ENCODE peak calls at places on chromosomes 12 and 14, in six cellular contexts. E is GM12878, V is IMR-90, N is sigmoid colon, Z is foreskin keratinocyte, D is neural crest cell. W is an unnamed sample.

GRCh38 chr14:96421236-96421635 is 29.3 kb downstream of the AK7 start:
- DNase-seq in E (no peak), V (peak), N (no peak), Z (no peak), D (no peak), W (no peak)

GRCh38 chr12:65121049-65121955 is at the start of gene WIF1:
- DNase-seq in E (no peak), V (no peak), N (peak), Z (peak), D (no peak), W (peak)

GRCh38 chr12:99598785-99599184 is 48.8 kb upstream of the GARIN6 start:
- DNase-seq in E (no peak), V (no peak), N (no peak), Z (no peak), D (no peak), W (no peak)

GRCh38 chr14:28653521-28653920 is 113.1 kb upstream of the FOXG1 start:
- DNase-seq in E (no peak), V (peak), N (no peak), Z (peak), D (no peak), W (no peak)

GRCh38 chr12:77938301-77938700 is 107.6 kb downstream of the NAV3 start:
- DNase-seq in E (no peak), V (no peak), N (no peak), Z (no peak), D (no peak), W (no peak)

GRCh38 chr12:49823350-49823749 is 4.9 kb downstream of the NCKAP5L start:
- DNase-seq in E (no peak), V (no peak), N (peak), Z (no peak), D (no peak), W (no peak)

GRCh38 chr14:60311417-60311816 is 62.4 kb downstream of the PPM1A start:
- DNase-seq in E (no peak), V (peak), N (no peak), Z (no peak), D (no peak), W (no peak)

GRCh38 chr12:117507547-117507946 is 146.1 kb upstream of the NOS1 start:
- DNase-seq in E (no peak), V (no peak), N (no peak), Z (no peak), D (no peak), W (no peak)

GRCh38 chr12:76259660-76260389 is 88.4 kb downstream of the BBS10 start:
- DNase-seq in E (no peak), V (peak), N (no peak), Z (peak), D (no peak), W (no peak)

GRCh38 chr12:46717159-46717558 is 108.6 kb downstream of the SLC38A4 start:
- DNase-seq in E (no peak), V (no peak), N (no peak), Z (no peak), D (no peak), W (no peak)

GRCh38 chr14:32933943-32934890 is 4.5 kb upstream of the NPAS3 start:
- DNase-seq in E (no peak), V (no peak), N (peak), Z (no peak), D (peak), W (peak)

GRCh38 chr12:79023784-79024183 is 159.2 kb downstream of the SYT1 start:
- DNase-seq in E (no peak), V (peak), N (no peak), Z (no peak), D (no peak), W (no peak)

GRCh38 chr12:42862055-42862454 is 272.5 kb upstream of the PRICKLE1 start:
- DNase-seq in E (no peak), V (no peak), N (no peak), Z (no peak), D (no peak), W (no peak)

GRCh38 chr12:102824218-102824835 is 92.7 kb downstream of the PAH start:
- DNase-seq in E (no peak), V (peak), N (no peak), Z (no peak), D (peak), W (peak)

GRCh38 chr12:11705010-11705409 is 55.5 kb downstream of the ETV6 start:
- DNase-seq in E (no peak), V (peak), N (peak), Z (peak), D (no peak), W (no peak)

GRCh38 chr12:120999191-121000120 is 16.8 kb downstream of the C12orf43 start:
- DNase-seq in E (no peak), V (peak), N (no peak), Z (no peak), D (no peak), W (no peak)

GRCh38 chr14:68879841-68880575 is 87.1 kb upstream of the ZFP36L1 start:
- DNase-seq in E (no peak), V (no peak), N (peak), Z (no peak), D (no peak), W (no peak)

GRCh38 chr12:124109760-124110159 is 136.7 kb downstream of the ZNF664 start:
- DNase-seq in E (peak), V (peak), N (no peak), Z (no peak), D (no peak), W (no peak)

GRCh38 chr12:109027767-109028166 is 6.9 kb upstream of the SVOP start:
- DNase-seq in E (no peak), V (peak), N (no peak), Z (no peak), D (no peak), W (no peak)

GRCh38 chr12:81081726-81082125 is 3.8 kb downstream of the ACSS3 start:
- DNase-seq in E (no peak), V (no peak), N (no peak), Z (no peak), D (no peak), W (no peak)

GRCh38 chr12:18850752-18851151 is 112.8 kb downstream of the CAPZA3 start:
- DNase-seq in E (no peak), V (no peak), N (no peak), Z (no peak), D (no peak), W (no peak)

GRCh38 chr12:121453022-121453360 is 53.1 kb downstream of the RNF34 start:
- DNase-seq in E (no peak), V (no peak), N (no peak), Z (no peak), D (no peak), W (no peak)

GRCh38 chr12:104928036-104928770 is 29.9 kb downstream of the SLC41A2 start:
- DNase-seq in E (no peak), V (no peak), N (no peak), Z (no peak), D (no peak), W (no peak)

GRCh38 chr12:569803-570236 is 93.4 kb downstream of the NINJ2 start:
- DNase-seq in E (no peak), V (peak), N (peak), Z (peak), D (peak), W (peak)

GRCh38 chr12:91877461-91878230 is 268.0 kb downstream of the BTG1 start:
- DNase-seq in E (no peak), V (no peak), N (no peak), Z (no peak), D (no peak), W (no peak)

GRCh38 chr12:5988659-5989116 is 43.6 kb upstream of the ANO2 start:
- DNase-seq in E (peak), V (peak), N (peak), Z (no peak), D (peak), W (peak)

GRCh38 chr12:111121840-111122239 is 201.5 kb upstream of the MYL2 start:
- DNase-seq in E (no peak), V (no peak), N (no peak), Z (no peak), D (no peak), W (no peak)

GRCh38 chr12:111123390-111123789 is 203.0 kb upstream of the MYL2 start:
- DNase-seq in E (no peak), V (no peak), N (no peak), Z (no peak), D (no peak), W (no peak)

GRCh38 chr12:111126331-111126730 is 206.0 kb upstream of the MYL2 start:
- DNase-seq in E (no peak), V (no peak), N (no peak), Z (no peak), D (no peak), W (no peak)

GRCh38 chr12:111122458-111122878 is 202.1 kb upstream of the MYL2 start:
- DNase-seq in E (no peak), V (no peak), N (no peak), Z (no peak), D (no peak), W (no peak)

DNA sequence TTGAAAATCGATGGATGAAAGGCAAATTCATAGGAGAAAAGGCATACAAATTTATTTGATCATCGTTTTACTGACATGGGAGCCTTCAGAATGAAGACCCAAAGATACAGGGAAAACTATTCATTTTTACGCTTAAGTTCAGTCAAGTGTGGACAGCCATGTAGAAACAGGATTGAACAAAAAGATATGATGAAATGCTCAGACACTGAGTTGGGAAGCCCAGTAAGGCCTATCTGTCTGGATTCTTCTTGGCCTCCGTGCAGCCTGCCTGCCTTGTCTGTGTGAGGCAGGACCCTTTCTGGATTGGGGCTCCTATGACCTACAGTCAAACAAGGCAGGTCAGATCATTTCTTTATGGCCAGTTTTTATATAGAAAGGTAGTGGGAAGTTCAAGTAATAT is 203.8 kb upstream of the MYL2 start:
- DNase-seq in E (no peak), V (no peak), N (no peak), Z (no peak), D (no peak), W (no peak)
- TF ChIP-seq CTCF in E (no peak), V (no peak), N (no peak), Z (no peak), D (no peak), W (no peak)

GRCh38 chr12:132386926-132387497 is 57.6 kb upstream of the GALNT9 start:
- DNase-seq in E (no peak), V (no peak), N (peak), Z (no peak), D (no peak), W (no peak)

GRCh38 chr12:132384916-132385315 is 55.5 kb upstream of the GALNT9 start:
- DNase-seq in E (no peak), V (no peak), N (no peak), Z (no peak), D (no peak), W (no peak)

GRCh38 chr12:132388379-132389015 is 59.1 kb upstream of the GALNT9 start:
- DNase-seq in E (no peak), V (no peak), N (peak), Z (no peak), D (no peak), W (no peak)

GRCh38 chr12:132385375-132385774 is 56.0 kb upstream of the GALNT9 start:
- DNase-seq in E (no peak), V (no peak), N (no peak), Z (no peak), D (no peak), W (no peak)

GRCh38 chr12:132385923-132386751 is 56.7 kb upstream of the GALNT9 start:
- DNase-seq in E (no peak), V (no peak), N (peak), Z (no peak), D (no peak), W (no peak)
- TF ChIP-seq CTCF in E (no peak), V (no peak), N (no peak), Z (no peak), D (no peak), W (no peak)

DNA sequence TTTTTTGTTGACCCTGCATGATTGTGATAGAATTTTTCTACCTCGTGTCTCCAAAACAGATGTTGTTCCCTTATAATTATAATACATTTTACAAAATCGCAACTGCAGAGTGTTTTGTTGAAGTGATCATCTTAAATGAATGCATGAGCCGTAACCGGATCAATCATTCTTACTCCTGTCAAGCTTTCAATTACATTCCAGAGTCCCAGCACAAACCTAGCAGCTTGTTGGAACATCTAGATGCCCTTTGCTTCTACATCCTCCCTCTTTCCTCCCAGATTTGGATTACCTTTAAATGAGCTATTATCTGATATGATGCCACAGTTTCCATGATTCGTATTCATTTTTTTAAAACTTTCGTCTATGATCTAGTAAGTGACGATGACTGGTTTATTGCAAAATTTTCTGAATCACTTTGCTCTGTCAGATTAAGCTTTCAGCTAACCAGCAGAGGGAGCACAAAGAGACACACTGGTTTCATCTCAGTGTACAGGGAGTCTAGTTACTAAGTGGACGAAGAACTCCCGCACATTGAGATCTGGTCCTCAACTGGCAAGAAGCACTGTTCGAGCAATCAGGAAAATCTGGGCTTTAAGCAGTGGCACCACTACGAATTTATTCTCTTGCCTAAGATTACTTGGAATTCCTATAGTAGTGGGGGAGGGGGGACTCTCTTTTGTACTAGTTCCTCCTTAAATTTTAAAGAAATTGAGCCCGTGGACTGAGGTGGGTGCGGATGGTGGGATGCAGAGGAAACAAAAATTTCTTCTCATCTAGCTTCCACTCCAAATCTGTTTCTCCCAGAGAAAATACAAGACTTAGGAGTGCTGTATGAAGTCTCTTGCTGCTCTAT is 40.9 kb downstream of the TSHR start:
- DNase-seq in E (no peak), V (peak), N (no peak), Z (peak), D (peak), W (no peak)
- TF ChIP-seq CTCF in E (peak), V (peak), N (peak), Z (peak), D (peak), W (peak)

GRCh38 chr12:13024151-13024946 is 19.8 kb upstream of the FAM234B start:
- DNase-seq in E (no peak), V (peak), N (no peak), Z (peak), D (no peak), W (no peak)
- TF ChIP-seq CTCF in E (peak), V (peak), N (no peak), Z (peak), D (no peak), W (peak)

GRCh38 chr12:106303202-106303820 is 778 bp downstream of the TCP11L2 start:
- DNase-seq in E (no peak), V (peak), N (peak), Z (peak), D (peak), W (peak)
- TF ChIP-seq CTCF in E (no peak), V (no peak), N (no peak), Z (peak), D (no peak), W (no peak)

GRCh38 chr14:66085662-66086061 is 400.5 kb upstream of the CCDC196 start:
- DNase-seq in E (no peak), V (no peak), N (no peak), Z (no peak), D (no peak), W (no peak)

GRCh38 chr14:66078031-66078430 is 408.1 kb upstream of the CCDC196 start:
- DNase-seq in E (no peak), V (no peak), N (no peak), Z (no peak), D (no peak), W (no peak)

GRCh38 chr14:66087231-66087630 is 398.9 kb upstream of the CCDC196 start:
- DNase-seq in E (no peak), V (no peak), N (no peak), Z (no peak), D (no peak), W (no peak)

GRCh38 chr14:66085224-66085623 is 400.9 kb upstream of the CCDC196 start:
- DNase-seq in E (no peak), V (no peak), N (no peak), Z (no peak), D (no peak), W (no peak)

DNA sequence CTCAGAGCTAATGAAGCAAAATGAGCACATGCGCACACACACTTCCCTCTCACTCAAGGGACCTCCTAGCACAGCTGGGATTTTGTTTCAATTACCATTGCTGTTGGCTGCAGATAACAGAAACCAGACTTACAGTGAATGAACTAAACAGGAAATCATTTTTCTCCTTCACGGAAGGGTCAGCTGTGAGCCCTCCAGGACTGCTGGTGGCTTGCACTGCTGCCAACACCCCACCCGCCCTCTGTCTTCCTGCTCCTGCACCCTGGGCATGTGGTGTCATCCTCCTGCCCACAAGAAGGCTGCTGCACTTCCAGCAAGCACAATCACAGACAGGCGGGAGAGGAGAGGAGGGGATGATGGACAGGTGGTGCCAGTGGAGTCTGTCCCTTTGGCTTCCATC is 404.2 kb upstream of the CCDC196 start:
- DNase-seq in E (no peak), V (no peak), N (no peak), Z (no peak), D (no peak), W (no peak)
- TF ChIP-seq CTCF in E (no peak), V (no peak), N (no peak), Z (no peak), D (no peak), W (no peak)